ENCODE peak calls at places on chromosomes 16 and 17, in five cellular contexts. O is left lung, M is mucosa of descending colon, J is hepatocyte, V is aorta. K is an unnamed sample.

GRCh38 chr17:16351831-16352230 is 1.4 kb downstream of the CENPV start:
- DNase-seq in O (no peak), M (no peak), J (no peak), V (no peak), K (peak)

GRCh38 chr16:8894736-8895334 is 12.7 kb downstream of the LITAFD start:
- DNase-seq in O (no peak), M (no peak), J (no peak), V (no peak), K (no peak)

GRCh38 chr17:1343554-1343953 is 56.5 kb downstream of the YWHAE start:
- DNase-seq in O (no peak), M (no peak), J (no peak), V (no peak), K (no peak)

GRCh38 chr16:17304124-17304813 is 166.5 kb downstream of the XYLT1 start:
- DNase-seq in O (no peak), M (peak), J (peak), V (no peak), K (peak)

GRCh38 chr17:17056167-17056562 is 13.9 kb downstream of the MPRIP start:
- DNase-seq in O (no peak), M (no peak), J (no peak), V (no peak), K (peak)

GRCh38 chr17:80032614-80033171 is 3.0 kb downstream of the TBC1D16 start:
- DNase-seq in O (no peak), M (no peak), J (no peak), V (no peak), K (no peak)

GRCh38 chr17:17204041-17204591 is 2.0 kb downstream of the PLD6 start:
- DNase-seq in O (peak), M (no peak), J (no peak), V (peak), K (no peak)

GRCh38 chr17:73091770-73092517 is 544 bp downstream of the SLC39A11 start:
- DNase-seq in O (peak), M (peak), J (peak), V (no peak), K (peak)

GRCh38 chr17:81049973-81050551 is 15.1 kb downstream of the BAIAP2 start:
- DNase-seq in O (peak), M (peak), J (no peak), V (peak), K (peak)

GRCh38 chr16:17668411-17668810 is 197.7 kb upstream of the XYLT1 start:
- DNase-seq in O (no peak), M (no peak), J (no peak), V (no peak), K (no peak)

GRCh38 chr17:66580178-66580577 is 254.7 kb upstream of the CACNG5 start:
- DNase-seq in O (no peak), M (peak), J (peak), V (peak), K (no peak)

GRCh38 chr17:36879599-36880255 is 57.5 kb upstream of the LHX1 start:
- DNase-seq in O (no peak), M (no peak), J (no peak), V (no peak), K (no peak)

GRCh38 chr16:53024045-53024444 is 28.7 kb downstream of the CHD9NB start:
- DNase-seq in O (no peak), M (no peak), J (no peak), V (no peak), K (peak)

GRCh38 chr16:18983565-18984424 is at the start of gene TMC7:
- DNase-seq in O (peak), M (peak), J (peak), V (peak), K (peak)

GRCh38 chr17:18248300-18248731 is 10.2 kb downstream of the FLII start:
- DNase-seq in O (no peak), M (peak), J (peak), V (no peak), K (peak)

GRCh38 chr17:9677411-9677810 is 32.1 kb downstream of the USP43 start:
- DNase-seq in O (no peak), M (no peak), J (no peak), V (no peak), K (peak)

GRCh38 chr17:76078859-76079576 is at the start of gene ZACN:
- DNase-seq in O (no peak), M (no peak), J (no peak), V (no peak), K (no peak)

GRCh38 chr17:65101371-65101770 is 35.8 kb upstream of the RGS9 start:
- DNase-seq in O (no peak), M (no peak), J (no peak), V (no peak), K (no peak)
- H3K4me3 ChIP-seq in O (no peak), M (no peak), J (no peak), V (no peak), K (no peak)

GRCh38 chr16:57479422-57480126 is 6.7 kb downstream of the DOK4 start:
- DNase-seq in O (no peak), M (peak), J (peak), V (peak), K (peak)

GRCh38 chr16:57480127-57480753 is 6.1 kb downstream of the DOK4 start:
- DNase-seq in O (no peak), M (peak), J (peak), V (peak), K (no peak)

GRCh38 chr16:57481421-57481820 is 4.9 kb downstream of the DOK4 start:
- DNase-seq in O (no peak), M (no peak), J (no peak), V (peak), K (no peak)

GRCh38 chr16:57479043-57479421 is 7.3 kb downstream of the DOK4 start:
- DNase-seq in O (no peak), M (no peak), J (no peak), V (peak), K (no peak)

GRCh38 chr16:57480754-57481230 is 5.5 kb downstream of the DOK4 start:
- DNase-seq in O (no peak), M (no peak), J (no peak), V (peak), K (no peak)
- H3K4me3 ChIP-seq in O (no peak), M (no peak), J (no peak), V (no peak), K (no peak)

GRCh38 chr16:85146922-85147651 is 34.8 kb upstream of the CIBAR2 start:
- DNase-seq in O (peak), M (no peak), J (no peak), V (no peak), K (no peak)
- H3K4me3 ChIP-seq in O (no peak), M (no peak), J (no peak), V (no peak), K (no peak)

GRCh38 chr17:58248955-58249269 is 10.5 kb downstream of the LPO start:
- DNase-seq in O (no peak), M (no peak), J (no peak), V (no peak), K (no peak)

GRCh38 chr17:58252141-58252540 is 13.8 kb downstream of the LPO start:
- DNase-seq in O (no peak), M (no peak), J (peak), V (no peak), K (no peak)

GRCh38 chr17:58250344-58251011 is 12.1 kb downstream of the LPO start:
- DNase-seq in O (no peak), M (no peak), J (no peak), V (no peak), K (no peak)

GRCh38 chr17:58247511-58248363 is 9.4 kb downstream of the LPO start:
- DNase-seq in O (no peak), M (no peak), J (no peak), V (no peak), K (no peak)

DNA sequence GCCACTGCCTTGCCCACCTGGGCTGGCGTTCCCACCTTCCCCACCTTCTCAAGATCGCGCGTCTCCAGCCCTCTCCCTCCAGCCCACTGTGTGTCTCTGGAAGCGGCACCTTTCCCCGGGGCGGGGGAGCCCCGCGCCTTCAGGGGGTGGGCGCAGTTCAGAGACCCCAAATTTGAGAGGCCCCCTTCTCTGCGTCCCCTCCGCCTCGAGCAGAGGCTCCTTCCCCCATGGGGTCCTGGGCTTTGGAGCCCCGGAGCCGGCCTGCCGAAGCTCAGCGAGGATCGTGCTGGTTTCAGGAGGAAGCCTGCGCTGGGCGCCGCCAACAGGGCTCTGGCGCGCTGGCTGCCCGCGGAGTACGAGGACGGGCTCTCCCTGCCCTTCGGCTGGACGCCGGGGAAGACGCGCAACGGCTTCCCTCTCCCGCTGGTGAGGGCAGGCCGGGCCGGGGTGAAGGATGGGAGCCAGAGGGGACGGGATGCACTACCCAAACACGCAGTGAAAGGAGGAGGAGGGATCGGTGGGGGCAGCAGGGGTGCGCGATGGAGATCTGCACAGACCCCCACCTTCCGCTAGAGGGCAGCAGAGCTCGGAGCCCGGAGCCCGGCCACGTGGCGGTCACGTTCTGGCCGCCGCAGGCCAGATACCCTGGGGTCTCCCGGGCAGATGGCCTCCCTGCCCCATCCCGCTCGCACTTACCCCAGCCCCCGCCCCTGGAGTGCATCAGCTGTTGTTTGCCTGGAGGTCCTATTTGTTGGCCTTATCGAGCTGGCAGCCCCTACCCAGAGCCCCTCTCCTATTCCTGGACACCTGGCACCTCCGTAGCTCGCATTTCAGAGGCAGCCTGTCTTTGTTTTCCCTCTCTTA is 11.1 kb downstream of the LPO start:
- DNase-seq in O (peak), M (peak), J (peak), V (peak), K (peak)
- H3K4me3 ChIP-seq in O (peak), M (no peak), J (peak), V (no peak), K (peak)

DNA sequence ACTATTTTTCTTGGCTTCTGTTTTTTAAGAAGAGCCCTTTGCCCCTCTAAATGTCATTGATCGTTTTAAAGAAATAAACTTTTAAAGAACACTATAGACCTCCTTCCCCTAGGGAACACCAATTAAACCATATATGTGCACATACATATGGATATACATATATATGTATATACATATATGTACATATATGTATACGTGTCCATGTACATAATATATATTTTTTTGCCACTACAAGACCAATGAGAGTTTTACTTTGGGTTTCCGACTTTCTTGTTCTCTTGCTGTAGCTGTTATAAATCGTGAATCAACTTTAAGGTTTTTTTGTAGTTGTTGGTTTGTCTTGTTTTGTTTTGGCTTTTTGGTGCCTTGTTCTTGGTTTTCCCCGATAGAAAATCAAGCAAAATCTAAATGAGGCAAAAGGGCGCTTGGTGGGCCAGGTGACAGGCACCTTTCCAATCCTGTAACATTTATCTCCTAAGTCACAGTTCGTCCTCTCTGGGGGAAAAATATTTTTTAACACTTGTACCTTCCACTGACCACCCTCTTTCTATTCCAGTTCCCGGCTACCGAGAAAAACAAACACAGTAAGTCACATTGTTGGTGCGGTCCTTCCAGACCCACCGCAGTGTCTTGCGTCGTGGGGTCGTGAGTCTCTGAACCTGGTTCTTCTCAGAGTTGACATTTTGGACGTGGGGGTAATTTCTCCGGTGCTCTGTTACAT is 4.5 kb downstream of the FOXF1 start:
- DNase-seq in O (no peak), M (no peak), J (no peak), V (no peak), K (no peak)
- H3K4me3 ChIP-seq in O (peak), M (no peak), J (peak), V (no peak), K (no peak)

DNA sequence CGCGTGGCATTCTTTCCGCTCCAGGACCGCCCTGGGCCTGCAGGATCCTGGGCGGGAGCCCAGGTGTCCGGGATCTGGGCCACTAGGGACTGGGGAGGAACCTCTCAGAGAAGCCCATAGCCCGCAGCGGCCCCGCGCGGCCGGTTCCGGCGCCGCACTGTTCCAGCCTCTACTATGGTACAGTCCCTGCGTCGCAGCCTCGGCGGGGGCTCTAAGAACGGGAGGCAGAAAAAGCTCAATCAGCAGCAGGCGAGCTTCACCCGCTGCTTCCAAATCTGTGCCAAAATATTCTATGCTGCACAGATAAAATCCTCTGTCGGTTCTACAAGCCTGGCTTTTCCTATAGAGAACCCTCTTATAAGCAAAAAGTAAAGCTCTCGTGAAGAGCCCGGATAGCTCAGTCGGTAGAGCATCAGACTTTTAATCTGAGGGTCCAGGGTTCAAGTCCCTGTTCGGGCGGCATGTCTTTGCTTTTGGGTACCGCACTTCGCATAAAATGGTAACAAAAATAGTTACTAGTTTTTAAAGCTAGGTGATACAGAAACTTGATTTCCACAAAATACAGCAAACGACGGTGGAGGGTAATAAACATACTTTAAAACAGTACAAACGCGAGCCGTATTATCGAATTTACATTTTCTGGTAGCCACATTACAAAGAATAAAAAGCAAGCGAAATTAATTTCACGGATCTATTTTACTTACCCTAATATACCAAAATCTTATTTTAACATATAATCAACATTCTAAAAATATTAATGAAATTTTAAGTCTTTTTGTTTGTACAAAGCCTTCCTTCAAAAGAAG is 658 bp upstream of the ALOXE3 start:
- DNase-seq in O (peak), M (peak), J (peak), V (peak), K (peak)
- H3K4me3 ChIP-seq in O (peak), M (no peak), J (peak), V (peak), K (peak)

DNA sequence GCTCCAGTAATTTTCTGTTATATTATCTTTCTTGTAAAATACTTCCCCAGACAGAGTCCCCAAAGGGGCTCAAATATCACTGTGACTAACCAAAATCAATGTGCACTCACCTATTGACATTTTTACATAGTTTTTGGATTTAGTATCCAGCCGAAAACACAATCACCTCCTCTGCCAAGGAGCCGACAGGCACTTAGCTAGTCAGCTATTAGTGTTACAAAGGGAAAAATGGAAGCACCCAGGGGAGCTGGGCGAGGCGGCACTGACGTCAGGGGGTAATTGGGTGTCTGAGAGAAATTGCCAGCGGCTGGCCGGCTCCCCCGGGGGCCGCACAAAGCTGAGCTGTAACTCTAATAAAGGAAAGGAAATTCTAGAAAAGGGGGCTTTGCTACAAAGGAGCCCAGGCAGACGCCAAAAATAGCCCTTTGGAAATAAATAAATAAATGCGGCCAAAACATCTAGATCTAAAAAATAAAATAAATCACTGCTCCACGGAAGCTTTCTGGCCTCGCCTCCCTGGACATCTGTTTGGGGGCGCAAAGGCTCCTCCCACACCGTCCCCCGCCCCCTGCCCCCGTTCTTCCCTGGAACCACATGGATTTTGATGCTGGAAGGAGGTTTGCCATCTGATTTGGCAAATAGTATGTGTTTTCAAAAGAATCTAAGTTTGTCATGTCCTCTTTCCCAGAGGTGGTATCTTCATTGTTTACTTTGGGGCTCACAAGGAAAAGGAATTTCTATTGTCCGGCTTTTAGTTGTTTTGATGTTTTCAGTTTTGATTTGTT is 156.8 kb downstream of the ZNF423 start:
- DNase-seq in O (no peak), M (peak), J (no peak), V (peak), K (no peak)
- H3K4me3 ChIP-seq in O (no peak), M (no peak), J (no peak), V (peak), K (no peak)

DNA sequence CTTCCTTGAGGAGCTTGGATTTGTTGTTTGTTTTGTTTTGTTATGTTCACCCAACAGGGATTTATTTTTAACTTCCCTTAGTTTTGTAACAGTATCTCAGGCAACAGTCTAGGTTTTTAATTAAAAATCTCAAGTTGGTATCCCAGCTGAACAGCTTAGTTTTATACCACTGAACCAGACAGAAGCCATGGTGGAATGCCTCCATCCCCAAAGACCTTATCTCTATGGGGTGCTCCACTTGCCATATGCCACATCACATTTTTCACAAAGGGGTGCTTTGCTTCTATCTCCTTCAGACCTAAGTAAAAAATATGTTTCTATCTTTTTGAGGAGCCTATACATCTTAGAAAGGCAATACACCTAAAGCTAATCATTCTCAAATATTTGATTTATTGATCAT is 715.8 kb upstream of the KIF2B start:
- DNase-seq in O (no peak), M (no peak), J (no peak), V (no peak), K (no peak)
- H3K4me3 ChIP-seq in O (no peak), M (no peak), J (no peak), V (no peak), K (no peak)

K was measured in epithelial cell of esophagus.